ENCODE peak calls at places on chromosome 21, in seven cellular contexts. O is K562, C is HepG2, M is HCT116, S is H1, L is SK-N-SH, E is GM12878. R is an unnamed sample.

GRCh38 chr21:46639489-46640386 is 4.3 kb downstream of the PRMT2 start:
- DNase-seq in O (no peak), L (peak; percentile 44), C (peak; percentile 15), M (no peak), E (no peak), S (no peak), R (no peak)

GRCh38 chr21:42156690-42157605 is 62.0 kb upstream of the ABCG1 start:
- DNase-seq in S (no peak), L (peak; percentile 78), E (no peak), C (no peak), M (no peak), O (no peak), R (peak; percentile 60)

GRCh38 chr21:14273736-14274538 is 58.0 kb downstream of the RBM11 start:
- DNase-seq in C (no peak), E (no peak), O (peak; percentile 33), L (no peak), S (peak; percentile 52), M (no peak), R (peak; percentile 95)

GRCh38 chr21:44444286-44444931 is 10.9 kb upstream of the LRRC3 start:
- DNase-seq in E (no peak), S (peak; percentile 85), C (peak; percentile 66), M (peak; percentile 36), O (peak; percentile 45), L (no peak), R (no peak)

GRCh38 chr21:33945652-33946270 is 30.2 kb upstream of the ATP5PO start:
- DNase-seq in M (no peak), C (no peak), S (peak; percentile 16), L (no peak), O (peak; percentile 60), E (no peak), R (no peak)

GRCh38 chr21:34890724-34891609 is 158.1 kb downstream of the RUNX1 start:
- DNase-seq in S (peak; percentile 67), O (no peak), C (no peak), M (no peak), E (no peak), L (peak; percentile 20), R (peak; percentile 21)

GRCh38 chr21:43654806-43655489 is 4.3 kb downstream of the HSF2BP start:
- DNase-seq in E (no peak), L (no peak), M (no peak), O (no peak), C (no peak), S (no peak), R (no peak)

GRCh38 chr21:34606051-34606450 is 8.9 kb downstream of the RCAN1 start:
- DNase-seq in E (no peak), C (no peak), O (no peak), M (no peak), S (peak; percentile 7), L (no peak), R (no peak)

GRCh38 chr21:44427241-44428120 is 27.8 kb upstream of the LRRC3 start:
- DNase-seq in L (no peak), O (no peak), E (no peak), C (no peak), M (no peak), S (no peak), R (no peak)

GRCh38 chr21:44439211-44439600 is 16.1 kb upstream of the LRRC3 start:
- DNase-seq in E (no peak), O (no peak), C (no peak), S (no peak), L (no peak), M (no peak), R (no peak)

GRCh38 chr21:33800753-33801423 is 114.7 kb downstream of the ATP5PO start:
- DNase-seq in E (no peak), C (no peak), L (no peak), M (no peak), S (no peak), O (no peak), R (no peak)

GRCh38 chr21:42248783-42249597 is 30.1 kb downstream of the ABCG1 start:
- DNase-seq in L (no peak), M (no peak), O (no peak), S (no peak), E (peak; percentile 76), C (no peak), R (no peak)

GRCh38 chr21:44011123-44011773 is 861 bp upstream of the TRAPPC10 start:
- DNase-seq in C (no peak), L (peak; percentile 66), M (no peak), E (no peak), S (no peak), O (peak; percentile 53), R (no peak)

GRCh38 chr21:15063081-15063820 is 1.5 kb downstream of the NRIP1 start:
- DNase-seq in E (no peak), O (peak; percentile 23), M (no peak), C (peak; percentile 29), S (no peak), L (no peak), R (peak; percentile 30)

GRCh38 chr21:46555678-46556077 is 49.2 kb downstream of the S100B start:
- DNase-seq in C (no peak), M (no peak), O (no peak), S (no peak), L (no peak), E (no peak), R (no peak)

GRCh38 chr21:37793660-37794059 is 122.6 kb downstream of the KCNJ6 start:
- DNase-seq in L (no peak), S (no peak), C (no peak), M (no peak), O (no peak), E (no peak), R (no peak)

GRCh38 chr21:15928196-15928595 is 198.4 kb downstream of the USP25 start:
- DNase-seq in M (no peak), S (no peak), E (no peak), O (no peak), C (no peak), L (no peak), R (no peak)

GRCh38 chr21:44487831-44488230 is 32.5 kb downstream of the LRRC3 start:
- DNase-seq in E (no peak), M (peak; percentile 28), C (peak; percentile 30), O (peak; percentile 66), S (peak; percentile 84), L (no peak), R (no peak)

GRCh38 chr21:34510148-34511142 is 1.6 kb downstream of the KCNE1 start:
- DNase-seq in E (no peak), S (peak; percentile 88), C (peak; percentile 67), L (peak; percentile 27), O (peak; percentile 61), M (peak; percentile 18), R (peak; percentile 84)

GRCh38 chr21:42925114-42925907 is at the start of gene ERVH48-1:
- DNase-seq in C (no peak), E (no peak), L (no peak), O (no peak), S (no peak), M (no peak), R (no peak)

GRCh38 chr21:46552274-46552673 is 52.6 kb downstream of the S100B start:
- DNase-seq in L (no peak), O (no peak), E (no peak), S (no peak), M (no peak), C (no peak), R (no peak)

GRCh38 chr21:41848533-41848932 is 30.6 kb downstream of the PRDM15 start:
- DNase-seq in S (no peak), C (no peak), O (no peak), M (no peak), E (no peak), L (no peak), R (peak; percentile 14)

GRCh38 chr21:34553199-34553952 is 41.4 kb upstream of the KCNE1 start:
- DNase-seq in S (no peak), O (no peak), L (no peak), M (peak; percentile 10), C (no peak), E (no peak), R (no peak)

GRCh38 chr21:33976082-33976979 is 60.7 kb upstream of the ATP5PO start:
- DNase-seq in S (peak; percentile 43), L (no peak), O (peak; percentile 87), E (peak; percentile 90), C (peak; percentile 65), M (no peak), R (no peak)

GRCh38 chr21:33587792-33588484 is 546 bp downstream of the DONSON start:
- DNase-seq in O (peak; percentile 57), M (no peak), L (no peak), E (no peak), S (no peak), C (no peak), R (peak; percentile 69)

GRCh38 chr21:33844104-33844889 is 71.3 kb downstream of the ATP5PO start:
- DNase-seq in S (no peak), E (no peak), L (no peak), O (no peak), C (peak; percentile 40), M (no peak), R (no peak)

GRCh38 chr21:14864211-14865021 is 200.4 kb downstream of the NRIP1 start:
- DNase-seq in S (peak; percentile 81), L (peak; percentile 12), M (no peak), O (peak; percentile 57), C (peak; percentile 94), E (no peak), R (peak; percentile 83)

GRCh38 chr21:31731802-31732537 is at the start of gene SCAF4:
- DNase-seq in C (peak; percentile 77), O (peak; percentile 97), L (peak; percentile 98), E (peak; percentile 28), S (peak; percentile 84), M (peak; percentile 56), R (peak; percentile 94)
- TF ChIP-seq JUND in C (peak; percentile 5), O (no peak), L (no peak), E (no peak), S (no peak), M (no peak), R (no peak)

GRCh38 chr21:25750085-25750484 is 15.3 kb downstream of the GABPA start:
- DNase-seq in O (no peak), M (no peak), L (no peak), S (no peak), E (no peak), C (no peak), R (no peak)

GRCh38 chr21:25756190-25756932 is 21.6 kb downstream of the GABPA start:
- DNase-seq in L (no peak), C (no peak), M (no peak), O (no peak), E (no peak), S (no peak), R (no peak)

DNA sequence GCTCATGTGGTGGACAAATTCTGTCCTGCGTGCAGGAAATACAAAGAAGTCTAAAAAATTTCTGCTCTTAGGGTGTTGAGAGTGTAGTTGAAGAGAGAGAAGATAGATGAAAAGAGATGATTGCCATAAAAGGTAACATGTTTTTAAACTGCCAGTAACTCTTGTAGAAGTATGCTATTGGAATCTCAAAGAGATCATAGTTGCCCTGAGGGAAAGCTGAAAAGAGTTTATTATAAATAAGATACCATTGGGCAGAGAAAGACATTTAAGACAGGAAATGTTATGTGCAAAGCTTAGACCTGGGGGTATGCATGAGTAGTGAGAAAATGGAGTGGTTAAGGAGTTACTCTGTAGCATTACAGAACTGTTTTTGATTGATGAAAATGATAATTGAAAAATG is 17.6 kb downstream of the GABPA start:
- DNase-seq in O (no peak), L (no peak), S (no peak), C (no peak), M (no peak), E (no peak), R (no peak)
- TF ChIP-seq JUND in O (no peak), L (no peak), S (no peak), C (no peak), M (no peak), E (no peak), R (no peak)

GRCh38 chr21:29523646-29524045 is 224.9 kb downstream of the BACH1 start:
- DNase-seq in M (no peak), L (no peak), O (no peak), S (no peak), E (no peak), C (no peak), R (no peak)
- TF ChIP-seq JUND in M (no peak), L (no peak), O (no peak), S (no peak), E (no peak), C (no peak), R (no peak)

GRCh38 chr21:39633043-39633442 is 20.3 kb downstream of the B3GALT5 start:
- DNase-seq in M (peak; percentile 79), C (no peak), O (no peak), S (no peak), E (no peak), L (no peak), R (no peak)
- TF ChIP-seq JUND in M (no peak), C (no peak), O (no peak), S (no peak), E (no peak), L (peak; percentile 44), R (no peak)